ENCODE peak calls at places on chromosomes 13 and 19, in seven cellular contexts. M is neural progenitor cell, X is PC-3, A is HCT116, D is MM.1S, T is GM23338, G is hepatocyte. Z is an unnamed sample. For H3K4me1, the result is how much of the 10 kb centered on the place peaks cover.

GRCh38 chr19:49790866-49791265 is 22.2 kb downstream of the FUZ start:
- DNase-seq in M (no peak), X (no peak), A (no peak), D (no peak), T (no peak), G (no peak), Z (peak)

GRCh38 chr19:18762125-18763023 is 28.7 kb downstream of the COMP start:
- DNase-seq in M (no peak), X (peak), A (peak), D (no peak), T (peak), G (peak), Z (peak)

GRCh38 chr19:18674616-18675015 is 8.9 kb upstream of the CRTC1 start:
- DNase-seq in M (no peak), X (peak), A (no peak), D (no peak), T (no peak), G (no peak), Z (no peak)

GRCh38 chr13:21831654-21832324 is 160.9 kb downstream of the FGF9 start:
- DNase-seq in M (no peak), X (no peak), A (no peak), D (no peak), T (no peak), G (no peak), Z (no peak)

GRCh38 chr13:44364601-44365000 is 9.0 kb upstream of the SERP2 start:
- DNase-seq in M (peak), X (peak), A (peak), D (no peak), T (no peak), G (no peak), Z (peak)

GRCh38 chr13:40982772-40983171 is 36.3 kb downstream of the ELF1 start:
- DNase-seq in M (no peak), X (no peak), A (no peak), D (peak), T (no peak), G (peak), Z (peak)

GRCh38 chr13:42548731-42549554 is 25.0 kb upstream of the TNFSF11 start:
- DNase-seq in M (no peak), X (no peak), A (no peak), D (no peak), T (no peak), G (no peak), Z (no peak)

GRCh38 chr19:15962319-15962718 is 13.5 kb downstream of the OR10H4 start:
- DNase-seq in M (no peak), X (no peak), A (no peak), D (no peak), T (no peak), G (no peak), Z (peak)

DNA sequence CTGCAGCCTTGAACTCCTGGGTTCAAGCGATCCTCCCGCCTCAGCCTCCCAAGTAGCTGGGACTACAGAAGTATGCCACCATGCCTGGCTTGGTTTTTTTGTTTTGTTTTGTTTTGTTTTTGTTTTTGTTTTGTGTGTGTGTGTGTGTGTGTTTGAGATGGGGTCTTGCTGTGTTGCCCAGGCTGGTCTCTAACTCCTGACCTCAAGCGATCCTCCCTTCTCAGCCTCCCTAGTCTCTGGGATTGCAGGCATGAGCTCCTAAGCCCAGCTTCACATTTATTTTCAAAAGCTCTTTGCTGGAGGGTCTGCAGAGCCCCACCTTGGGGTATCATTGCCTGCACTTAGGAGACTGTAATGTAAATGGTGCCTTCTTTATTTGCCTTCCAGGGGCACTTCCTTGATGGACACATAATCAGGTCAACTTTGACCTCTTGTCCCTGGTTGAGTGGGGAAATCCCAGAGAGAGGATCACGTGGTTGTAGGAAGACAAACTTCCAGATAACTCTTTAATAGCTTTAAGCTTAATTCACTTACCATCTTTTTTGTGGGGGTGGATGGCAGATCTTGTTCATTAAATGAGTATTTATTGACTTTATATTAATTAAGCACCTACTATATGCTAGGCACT is 72.9 kb upstream of the NPAS1 start:
- DNase-seq in M (no peak), X (no peak), A (no peak), D (no peak), T (no peak), G (no peak), Z (no peak)
- TF ChIP-seq EZH2phosphoT487 in M (no peak), X (no peak), A (no peak), D (no peak), T (no peak), G (no peak), Z (no peak)

DNA sequence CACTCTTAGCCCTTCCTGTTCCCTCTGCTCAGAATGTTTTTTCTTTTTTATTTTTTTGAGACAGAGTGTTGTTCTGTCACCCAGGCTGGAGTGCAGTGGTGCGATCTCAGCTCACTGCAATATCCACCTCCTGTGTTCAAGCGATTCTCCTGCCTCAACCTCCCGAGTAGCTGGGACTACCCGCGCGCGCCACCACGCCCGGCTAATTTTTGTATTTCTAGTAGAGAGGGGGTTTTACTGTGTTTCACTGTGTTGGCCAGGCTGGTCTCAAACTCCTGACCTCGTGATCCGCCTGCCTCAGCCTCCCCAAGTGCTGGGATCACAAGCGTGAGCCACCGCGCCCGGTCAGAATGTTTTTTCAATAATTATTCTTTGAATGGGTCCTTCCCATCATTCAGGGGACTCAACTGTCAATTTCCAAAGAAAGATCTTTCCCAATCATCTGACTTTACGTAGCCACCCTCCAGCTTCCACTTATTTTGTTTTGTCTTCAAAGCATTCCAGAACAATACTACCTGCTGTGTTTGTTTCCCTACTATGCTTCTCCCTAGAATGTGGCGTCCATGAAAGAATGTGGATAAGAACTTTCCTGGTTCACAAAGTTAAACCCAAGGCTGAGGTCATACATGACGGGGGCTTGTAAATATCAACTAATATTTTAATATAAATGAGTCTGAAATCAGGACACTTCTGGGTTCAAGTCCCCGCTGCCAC is 1.2 kb downstream of the NDUFA7 start:
- DNase-seq in M (peak), X (no peak), A (no peak), D (no peak), T (peak), G (no peak), Z (no peak)
- H3K4me1 ChIP-seq in M (under half), X (under half), A (under half), D (under half), T (under half), G (under half), Z (under half)

GRCh38 chr19:47408156-47408938 is 11.0 kb downstream of the MEIS3 start:
- DNase-seq in M (no peak), X (no peak), A (no peak), D (no peak), T (no peak), G (no peak), Z (peak)
- TF ChIP-seq EZH2 in M (no peak), X (no peak), A (no peak), D (no peak), T (no peak), G (no peak), Z (no peak)

DNA sequence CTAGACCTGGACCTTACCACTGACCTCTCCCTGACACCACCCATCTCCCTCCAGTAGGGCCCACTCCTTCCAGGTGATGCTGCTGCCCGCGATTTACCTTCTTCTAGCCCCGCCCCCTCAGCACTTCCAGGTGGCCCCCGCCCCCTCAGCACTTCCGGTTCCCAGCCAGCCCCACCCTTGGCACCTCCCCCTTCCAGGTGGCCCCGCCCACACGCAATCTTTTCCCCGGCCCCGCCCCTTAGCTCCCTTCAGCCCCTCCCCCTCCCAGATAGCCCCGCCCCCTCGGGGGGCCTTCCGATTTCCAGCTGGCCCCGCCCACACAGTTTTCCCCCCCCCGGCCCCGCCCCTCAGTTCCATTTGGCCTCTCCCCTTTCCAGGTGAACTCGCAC is 565 bp downstream of the LIG1 start:
- DNase-seq in M (peak), X (peak), A (peak), D (peak), T (peak), G (peak), Z (peak)
- TF ChIP-seq EZH2phosphoT487 in M (no peak), X (no peak), A (no peak), D (no peak), T (no peak), G (no peak), Z (no peak)

DNA sequence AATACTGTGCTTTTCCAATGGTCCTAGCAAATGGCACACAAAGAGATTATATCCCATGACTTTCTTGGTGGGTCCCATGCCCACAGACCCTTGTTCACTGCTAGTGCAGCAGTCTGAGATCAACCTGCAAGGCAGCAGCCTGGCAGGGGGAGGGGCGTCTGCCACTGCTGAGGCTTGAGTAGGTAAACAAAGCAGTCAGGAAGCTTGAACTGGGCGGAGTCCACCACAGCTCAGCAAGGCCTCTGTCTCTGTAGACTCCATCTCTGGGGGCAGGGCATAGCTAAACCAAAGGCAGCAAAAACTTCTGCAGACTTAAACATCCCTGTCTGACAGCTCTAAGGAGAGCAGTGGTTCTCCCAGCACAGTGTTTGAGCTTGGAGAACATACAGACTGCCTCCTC is 82.9 kb downstream of the ZNF737 start:
- DNase-seq in M (no peak), X (no peak), A (no peak), D (no peak), T (peak), G (peak), Z (no peak)
- H3K4me1 ChIP-seq in M (under half), X (under half), A (under half), D (under half), T (under half), G (under half), Z (under half)

GRCh38 chr13:27775943-27776342 is 16.3 kb upstream of the GSX1 start:
- DNase-seq in M (peak), X (peak), A (no peak), D (no peak), T (peak), G (no peak), Z (no peak)

GRCh38 chr13:27774651-27775050 is 17.6 kb upstream of the GSX1 start:
- DNase-seq in M (no peak), X (no peak), A (no peak), D (no peak), T (no peak), G (no peak), Z (no peak)

GRCh38 chr13:27772651-27773425 is 19.4 kb upstream of the GSX1 start:
- DNase-seq in M (no peak), X (no peak), A (no peak), D (peak), T (no peak), G (no peak), Z (no peak)

GRCh38 chr13:27770809-27771208 is 21.5 kb upstream of the GSX1 start:
- DNase-seq in M (peak), X (peak), A (peak), D (peak), T (peak), G (peak), Z (peak)

DNA sequence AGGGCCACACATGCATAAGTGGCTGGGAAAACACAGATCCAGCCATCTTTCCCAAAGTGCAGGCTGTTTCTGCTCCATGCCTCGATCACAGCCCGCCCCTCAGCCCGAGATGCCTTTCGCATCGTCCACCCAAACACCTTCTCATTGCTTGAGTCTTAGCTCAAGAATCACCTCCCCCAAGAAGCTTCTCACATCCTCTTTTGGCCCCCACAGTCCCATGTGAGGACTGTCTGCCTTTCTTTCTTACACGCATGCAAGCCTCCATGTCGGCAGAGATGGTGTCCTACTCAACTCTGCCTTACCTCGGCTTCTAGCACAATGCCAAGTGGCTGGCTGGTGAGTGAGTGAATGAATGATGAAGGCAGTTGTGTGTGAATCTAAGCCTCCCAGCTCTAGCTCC is 18.1 kb upstream of the GSX1 start:
- DNase-seq in M (no peak), X (no peak), A (no peak), D (no peak), T (no peak), G (no peak), Z (no peak)
- TF ChIP-seq EZH2 in M (no peak), X (no peak), A (no peak), D (no peak), T (no peak), G (no peak), Z (no peak)

GRCh38 chr19:2043269-2043641 is 7.8 kb downstream of the MKNK2 start:
- DNase-seq in M (peak), X (no peak), A (no peak), D (no peak), T (no peak), G (peak), Z (no peak)
- TF ChIP-seq EZH2phosphoT487 in M (no peak), X (no peak), A (no peak), D (no peak), T (no peak), G (no peak), Z (no peak)

GRCh38 chr19:41547569-41547968 is 28.4 kb upstream of the CEACAM21 start:
- DNase-seq in M (no peak), X (no peak), A (no peak), D (no peak), T (no peak), G (no peak), Z (no peak)
- H3K4me1 ChIP-seq in M (under half), X (under half), A (under half), D (under half), T (under half), G (under half), Z (under half)

GRCh38 chr13:114148521-114148855 is 16.1 kb upstream of the RASA3 start:
- DNase-seq in M (no peak), X (no peak), A (no peak), D (peak), T (no peak), G (no peak), Z (no peak)
- TF ChIP-seq EZH2 in M (no peak), X (no peak), A (no peak), D (no peak), T (no peak), G (no peak), Z (no peak)